ENCODE peak calls at places on chromosome 2, in eight cellular contexts. V is IMR-90, M is breast epithelium, E is uterus, K is ascending aorta, B is brain microvascular endothelial cell, X is heart left ventricle, J is neuronal stem cell. R is an unnamed sample.

GRCh38 chr2:31378389-31378788 is 36.2 kb downstream of the XDH start:
- DNase-seq in V (no peak), M (no peak), E (no peak), K (no peak), B (no peak), X (peak), J (no peak), R (no peak)

GRCh38 chr2:127584516-127585033 is 49.1 kb downstream of the MYO7B start:
- DNase-seq in V (no peak), M (no peak), E (no peak), K (peak), B (no peak), X (no peak), J (no peak), R (no peak)

GRCh38 chr2:176999331-176999730 is 213.3 kb upstream of the HNRNPA3 start:
- DNase-seq in V (peak), M (no peak), E (no peak), K (no peak), B (peak), X (no peak), J (no peak), R (no peak)

GRCh38 chr2:97748397-97748796 is 35.0 kb downstream of the ZAP70 start:
- DNase-seq in V (no peak), M (no peak), E (no peak), K (no peak), B (no peak), X (peak), J (peak), R (no peak)

GRCh38 chr2:59502981-59503380 is 1050.5 kb downstream of the BCL11A start:
- DNase-seq in V (no peak), M (no peak), E (no peak), K (no peak), B (no peak), X (no peak), J (no peak), R (no peak)

GRCh38 chr2:110858993-110859770 is 126.8 kb downstream of the ACOXL start:
- DNase-seq in V (no peak), M (no peak), E (no peak), K (no peak), B (no peak), X (no peak), J (no peak), R (no peak)

GRCh38 chr2:188601391-188601790 is 309.7 kb downstream of the GULP1 start:
- DNase-seq in V (no peak), M (no peak), E (no peak), K (no peak), B (no peak), X (no peak), J (peak), R (no peak)

GRCh38 chr2:235098736-235099494 is 147.1 kb downstream of the SH3BP4 start:
- DNase-seq in V (peak), M (no peak), E (no peak), K (no peak), B (no peak), X (no peak), J (no peak), R (no peak)

GRCh38 chr2:119234021-119235019 is 10.7 kb downstream of the STEAP3 start:
- DNase-seq in V (peak), M (no peak), E (no peak), K (no peak), B (no peak), X (no peak), J (peak), R (no peak)

GRCh38 chr2:222248818-222249217 is 50.0 kb downstream of the PAX3 start:
- DNase-seq in V (no peak), M (no peak), E (no peak), K (no peak), B (no peak), X (no peak), J (no peak), R (no peak)

GRCh38 chr2:61670591-61671503 is 132.7 kb upstream of the XPO1 start:
- DNase-seq in V (peak), M (no peak), E (peak), K (no peak), B (peak), X (peak), J (no peak), R (no peak)

GRCh38 chr2:188721231-188721630 is 252.9 kb upstream of the COL3A1 start:
- DNase-seq in V (peak), M (no peak), E (no peak), K (no peak), B (no peak), X (no peak), J (no peak), R (no peak)

GRCh38 chr2:160322320-160322719 is 122.2 kb upstream of the ITGB6 start:
- DNase-seq in V (no peak), M (no peak), E (no peak), K (no peak), B (no peak), X (no peak), J (no peak), R (no peak)

GRCh38 chr2:20478961-20479360 is 32.1 kb downstream of the RHOB start:
- DNase-seq in V (no peak), M (no peak), E (peak), K (no peak), B (no peak), X (no peak), J (no peak), R (no peak)

GRCh38 chr2:79131687-79132086 is 11.4 kb downstream of the REG1A start:
- DNase-seq in V (no peak), M (no peak), E (no peak), K (no peak), B (no peak), X (no peak), J (no peak), R (no peak)

GRCh38 chr2:151289972-151290335 is 486 bp upstream of the NMI start:
- DNase-seq in V (peak), M (no peak), E (peak), K (no peak), B (no peak), X (no peak), J (no peak), R (no peak)

GRCh38 chr2:18345848-18346247 is 214.6 kb downstream of the RDH14 start:
- DNase-seq in V (peak), M (no peak), E (no peak), K (no peak), B (no peak), X (peak), J (no peak), R (peak)

GRCh38 chr2:149826471-149827125 is 239.0 kb upstream of the MMADHC start:
- DNase-seq in V (peak), M (no peak), E (no peak), K (no peak), B (no peak), X (no peak), J (no peak), R (no peak)

GRCh38 chr2:53131416-53131815 is 636.2 kb upstream of the CHAC2 start:
- DNase-seq in V (peak), M (no peak), E (no peak), K (no peak), B (peak), X (no peak), J (no peak), R (no peak)

GRCh38 chr2:158967731-158968395 is 577 bp upstream of the TANC1 start:
- DNase-seq in V (peak), M (peak), E (peak), K (peak), B (peak), X (peak), J (peak), R (no peak)

GRCh38 chr2:55879976-55880375 is 43.6 kb downstream of the EFEMP1 start:
- DNase-seq in V (peak), M (no peak), E (no peak), K (no peak), B (no peak), X (no peak), J (no peak), R (no peak)

GRCh38 chr2:124692707-124693106 is 667.6 kb downstream of the CNTNAP5 start:
- DNase-seq in V (no peak), M (no peak), E (no peak), K (no peak), B (no peak), X (peak), J (no peak), R (no peak)

GRCh38 chr2:112491946-112492345 is 10.0 kb downstream of the TTL start:
- DNase-seq in V (no peak), M (no peak), E (no peak), K (no peak), B (no peak), X (no peak), J (no peak), R (no peak)

GRCh38 chr2:230714122-230714453 is 1.4 kb downstream of the CAB39 start:
- DNase-seq in V (peak), M (no peak), E (no peak), K (no peak), B (peak), X (no peak), J (peak), R (no peak)

GRCh38 chr2:7010376-7010775 is 93.2 kb downstream of the RNF144A start:
- DNase-seq in V (peak), M (no peak), E (peak), K (no peak), B (peak), X (no peak), J (no peak), R (no peak)

GRCh38 chr2:235066895-235067294 is 115.1 kb downstream of the SH3BP4 start:
- DNase-seq in V (no peak), M (no peak), E (no peak), K (no peak), B (no peak), X (no peak), J (peak), R (no peak)

GRCh38 chr2:112688086-112688880 is 32.5 kb upstream of the NT5DC4 start:
- DNase-seq in V (no peak), M (no peak), E (no peak), K (no peak), B (no peak), X (no peak), J (no peak), R (no peak)

GRCh38 chr2:207725815-207726578 is 14.6 kb downstream of the CCNYL1 start:
- DNase-seq in V (no peak), M (no peak), E (no peak), K (no peak), B (no peak), X (no peak), J (no peak), R (no peak)

GRCh38 chr2:207729465-207729998 is 18.1 kb downstream of the CCNYL1 start:
- DNase-seq in V (no peak), M (no peak), E (no peak), K (no peak), B (no peak), X (no peak), J (no peak), R (no peak)

GRCh38 chr2:207724113-207724512 is 12.7 kb downstream of the CCNYL1 start:
- DNase-seq in V (no peak), M (no peak), E (no peak), K (no peak), B (no peak), X (no peak), J (no peak), R (no peak)

GRCh38 chr2:207731138-207731537 is 19.7 kb downstream of the CCNYL1 start:
- DNase-seq in V (no peak), M (no peak), E (no peak), K (no peak), B (no peak), X (no peak), J (no peak), R (no peak)

DNA sequence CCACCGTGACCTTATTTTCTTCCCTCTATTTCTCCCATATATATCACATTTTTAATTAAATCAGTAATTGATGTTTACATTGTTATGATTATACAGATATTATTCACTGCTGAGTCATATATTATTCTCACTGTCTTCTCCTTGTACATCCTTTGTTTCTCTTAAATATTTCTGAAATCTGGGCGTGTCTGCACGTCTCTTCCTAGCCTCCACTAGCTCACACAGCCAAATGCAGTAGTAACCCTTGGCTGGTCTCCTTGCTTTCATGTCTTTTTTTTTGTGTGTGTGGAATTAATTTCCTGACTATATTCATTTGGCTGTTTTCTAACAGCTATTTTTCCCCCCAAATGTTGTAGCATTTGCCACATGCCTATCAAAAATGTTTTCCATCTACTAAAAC is 15.8 kb downstream of the CCNYL1 start:
- DNase-seq in V (peak), M (no peak), E (no peak), K (no peak), B (no peak), X (no peak), J (no peak), R (no peak)
- H3K27ac ChIP-seq in V (no peak), M (no peak), E (no peak), K (no peak), B (no peak), X (no peak), J (no peak), R (no peak)

GRCh38 chr2:64862001-64862397 is 127.2 kb upstream of the SLC1A4 start:
- DNase-seq in V (no peak), M (no peak), E (no peak), K (no peak), B (no peak), X (no peak), J (no peak), R (no peak)
- H3K27ac ChIP-seq in V (no peak), M (peak), E (no peak), K (no peak), B (no peak), X (no peak), J (no peak), R (no peak)

GRCh38 chr2:32806857-32807256 is 139.9 kb upstream of the LTBP1 start:
- DNase-seq in V (no peak), M (no peak), E (no peak), K (no peak), B (no peak), X (no peak), J (no peak), R (no peak)

GRCh38 chr2:32805104-32806095 is 141.4 kb upstream of the LTBP1 start:
- DNase-seq in V (peak), M (no peak), E (no peak), K (no peak), B (peak), X (no peak), J (no peak), R (peak)

GRCh38 chr2:32801741-32802140 is 145.0 kb upstream of the LTBP1 start:
- DNase-seq in V (no peak), M (no peak), E (no peak), K (no peak), B (no peak), X (no peak), J (no peak), R (no peak)

GRCh38 chr2:32804205-32804604 is 142.5 kb upstream of the LTBP1 start:
- DNase-seq in V (peak), M (no peak), E (no peak), K (no peak), B (no peak), X (no peak), J (no peak), R (no peak)

DNA sequence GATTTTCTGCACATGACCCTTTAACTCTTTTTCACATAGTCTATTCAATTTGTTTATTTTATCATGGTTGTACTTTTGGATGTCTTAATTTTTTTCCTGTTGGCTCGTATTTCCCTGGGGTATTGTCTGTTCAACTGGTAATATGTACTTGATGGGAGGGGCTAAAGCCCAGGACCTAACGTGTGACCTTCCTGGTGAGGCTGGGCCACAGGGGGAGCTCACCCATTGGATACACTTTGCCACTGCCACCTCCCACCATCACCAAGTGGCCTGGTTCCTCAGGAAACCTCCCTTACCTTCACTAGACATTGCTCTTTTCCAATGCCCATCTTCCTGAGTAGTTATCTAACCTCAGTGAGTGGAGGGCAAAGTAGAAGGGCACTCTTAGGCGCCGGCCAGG is 143.9 kb upstream of the LTBP1 start:
- DNase-seq in V (no peak), M (no peak), E (no peak), K (no peak), B (no peak), X (no peak), J (no peak), R (no peak)
- H3K27ac ChIP-seq in V (no peak), M (no peak), E (no peak), K (no peak), B (no peak), X (no peak), J (no peak), R (no peak)

GRCh38 chr2:64784168-64785061 is 130.7 kb upstream of the SERTAD2 start:
- DNase-seq in V (no peak), M (no peak), E (no peak), K (no peak), B (no peak), X (no peak), J (no peak), R (no peak)
- H3K27ac ChIP-seq in V (no peak), M (no peak), E (no peak), K (no peak), B (no peak), X (no peak), J (no peak), R (no peak)

GRCh38 chr2:10835052-10835970 is 22.7 kb upstream of the PDIA6 start:
- DNase-seq in V (peak), M (peak), E (no peak), K (peak), B (peak), X (peak), J (peak), R (no peak)
- H3K27ac ChIP-seq in V (no peak), M (no peak), E (no peak), K (no peak), B (no peak), X (no peak), J (no peak), R (no peak)

GRCh38 chr2:217953531-217953932 is 49.3 kb downstream of the TNS1 start:
- DNase-seq in V (no peak), M (no peak), E (peak), K (peak), B (no peak), X (peak), J (no peak), R (no peak)
- H3K27ac ChIP-seq in V (no peak), M (peak), E (peak), K (peak), B (no peak), X (peak), J (no peak), R (no peak)

GRCh38 chr2:30224147-30224546 is 7.2 kb upstream of the LBH start:
- DNase-seq in V (no peak), M (no peak), E (no peak), K (no peak), B (no peak), X (no peak), J (no peak), R (no peak)
- H3K27ac ChIP-seq in V (no peak), M (no peak), E (peak), K (peak), B (no peak), X (no peak), J (no peak), R (no peak)

R was measured in AG04450.